ENCODE peak calls at places on chromosomes 12 and 14, in five cellular contexts. One of them, this sample, is unnamed. For H4K20me1, the result is how much of the 10 kb centered on the place peaks cover.

GRCh38 chr12:130162267-130162666 is at the start of gene FZD10:
- DNase-seq in H9: peak
- DNase-seq in osteoblast: no peak
- DNase-seq in IMR-90: no peak
- DNase-seq in MM.1S: no peak
- DNase-seq in this sample: no peak

GRCh38 chr14:57533214-57533613 is 39.6 kb upstream of the CCDC198 start:
- DNase-seq in IMR-90: no peak
- DNase-seq in H9: no peak
- DNase-seq in osteoblast: no peak
- DNase-seq in MM.1S: peak
- DNase-seq in this sample: no peak

GRCh38 chr12:121783771-121784170 is 9.7 kb downstream of the RHOF start:
- DNase-seq in H9: no peak
- DNase-seq in IMR-90: no peak
- DNase-seq in MM.1S: no peak
- DNase-seq in osteoblast: no peak
- DNase-seq in this sample: peak

GRCh38 chr14:104930526-104931322 is 6.0 kb downstream of the PLD4 start:
- DNase-seq in IMR-90: no peak
- DNase-seq in MM.1S: no peak
- DNase-seq in osteoblast: peak
- DNase-seq in H9: peak
- DNase-seq in this sample: no peak

GRCh38 chr12:98532687-98533304 is 17.4 kb downstream of the TMPO start:
- DNase-seq in MM.1S: peak
- DNase-seq in H9: no peak
- DNase-seq in osteoblast: peak
- DNase-seq in IMR-90: peak
- DNase-seq in this sample: peak

GRCh38 chr14:106586098-106586704 is 1059.8 kb downstream of the TMEM121 start:
- DNase-seq in IMR-90: no peak
- DNase-seq in H9: no peak
- DNase-seq in osteoblast: no peak
- DNase-seq in MM.1S: peak
- DNase-seq in this sample: no peak

GRCh38 chr12:124098101-124098757 is 125.2 kb downstream of the ZNF664 start:
- DNase-seq in H9: no peak
- DNase-seq in MM.1S: no peak
- DNase-seq in IMR-90: no peak
- DNase-seq in osteoblast: peak
- DNase-seq in this sample: no peak

GRCh38 chr12:50604640-50604920 is 99.8 kb downstream of the DIP2B start:
- DNase-seq in osteoblast: no peak
- DNase-seq in MM.1S: no peak
- DNase-seq in IMR-90: no peak
- DNase-seq in H9: no peak
- DNase-seq in this sample: no peak

GRCh38 chr12:91811481-91812287 is 334.0 kb downstream of the BTG1 start:
- DNase-seq in H9: peak
- DNase-seq in osteoblast: no peak
- DNase-seq in IMR-90: peak
- DNase-seq in MM.1S: peak
- DNase-seq in this sample: peak

GRCh38 chr14:105283028-105283427 is 17.8 kb downstream of the BRF1 start:
- DNase-seq in osteoblast: peak
- DNase-seq in MM.1S: no peak
- DNase-seq in H9: peak
- DNase-seq in IMR-90: no peak
- DNase-seq in this sample: no peak

GRCh38 chr12:98998697-98999299 is 353.7 kb downstream of the APAF1 start:
- DNase-seq in MM.1S: peak
- DNase-seq in H9: no peak
- DNase-seq in osteoblast: peak
- DNase-seq in IMR-90: peak
- DNase-seq in this sample: peak

DNA sequence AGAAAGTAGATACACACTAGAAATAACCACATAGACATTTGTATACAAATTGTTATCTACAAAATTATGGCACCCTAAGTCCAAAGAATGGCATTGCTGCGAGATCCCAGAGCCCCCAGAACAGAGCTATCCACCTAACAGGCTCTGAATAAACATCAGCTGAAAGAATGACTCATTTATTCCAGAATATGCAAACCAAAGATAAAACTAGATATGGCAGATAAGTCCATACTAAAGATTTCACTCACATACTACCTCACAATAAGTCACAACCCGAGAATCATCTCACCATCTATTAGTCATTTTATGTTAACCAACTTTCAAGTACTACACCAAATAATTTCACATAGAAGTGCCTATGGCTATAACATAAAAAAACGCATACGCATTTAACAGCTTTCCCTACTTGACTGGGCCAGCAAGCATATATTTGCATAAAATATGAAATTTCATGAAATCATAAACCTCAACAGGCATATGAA is 5.6 kb downstream of the CNIH1 start:
- DNase-seq in IMR-90: peak
- DNase-seq in osteoblast: peak
- DNase-seq in H9: no peak
- DNase-seq in MM.1S: no peak
- DNase-seq in this sample: peak
- H4K20me1 ChIP-seq in IMR-90: under half
- H4K20me1 ChIP-seq in osteoblast: under half
- H4K20me1 ChIP-seq in H9: under half
- H4K20me1 ChIP-seq in MM.1S: under half
- H4K20me1 ChIP-seq in this sample: under half

GRCh38 chr12:31300341-31300740 is 25.6 kb downstream of the SINHCAF start:
- DNase-seq in H9: no peak
- DNase-seq in osteoblast: no peak
- DNase-seq in MM.1S: no peak
- DNase-seq in IMR-90: no peak
- DNase-seq in this sample: no peak
- H4K20me1 ChIP-seq in H9: under half
- H4K20me1 ChIP-seq in osteoblast: under half
- H4K20me1 ChIP-seq in MM.1S: under half
- H4K20me1 ChIP-seq in IMR-90: under half
- H4K20me1 ChIP-seq in this sample: under half

GRCh38 chr14:89400529-89400928 is 16.5 kb downstream of the FOXN3 start:
- DNase-seq in H9: no peak
- DNase-seq in IMR-90: no peak
- DNase-seq in osteoblast: no peak
- DNase-seq in MM.1S: no peak
- DNase-seq in this sample: no peak
- H4K20me1 ChIP-seq in H9: under half
- H4K20me1 ChIP-seq in IMR-90: half or more
- H4K20me1 ChIP-seq in osteoblast: under half
- H4K20me1 ChIP-seq in MM.1S: under half
- H4K20me1 ChIP-seq in this sample: under half

GRCh38 chr12:104716183-104716571 is 241.9 kb downstream of the SLC41A2 start:
- DNase-seq in H9: no peak
- DNase-seq in IMR-90: no peak
- DNase-seq in osteoblast: no peak
- DNase-seq in MM.1S: no peak
- DNase-seq in this sample: no peak
- H4K20me1 ChIP-seq in H9: under half
- H4K20me1 ChIP-seq in IMR-90: under half
- H4K20me1 ChIP-seq in osteoblast: under half
- H4K20me1 ChIP-seq in MM.1S: under half
- H4K20me1 ChIP-seq in this sample: under half

GRCh38 chr12:25422241-25422640 is 130.8 kb downstream of the LMNTD1 start:
- DNase-seq in IMR-90: no peak
- DNase-seq in H9: no peak
- DNase-seq in osteoblast: no peak
- DNase-seq in MM.1S: no peak
- DNase-seq in this sample: no peak
- H4K20me1 ChIP-seq in IMR-90: under half
- H4K20me1 ChIP-seq in H9: under half
- H4K20me1 ChIP-seq in osteoblast: under half
- H4K20me1 ChIP-seq in MM.1S: under half
- H4K20me1 ChIP-seq in this sample: under half

This sample was measured in mammary epithelial cell.